ENCODE peak calls at places on chromosomes 12 and 14, in nine cellular contexts. X is NCI-H1105, K is NCI-H82, Y is posterior cingulate gyrus, J is tibial artery, V is AG04450, B is ecto neural progenitor cell, L is RWPE1, S is NCI-H1417. M is an unnamed sample.

GRCh38 chr12:101857043-101857558 is 20.3 kb upstream of the DRAM1 start:
- DNase-seq in Y (no peak), S (no peak), K (no peak), L (peak), B (no peak), X (no peak), J (no peak), V (no peak), M (no peak)

GRCh38 chr12:106492893-106493292 is 89.9 kb upstream of the RFX4 start:
- DNase-seq in J (no peak), B (no peak), K (no peak), L (no peak), S (no peak), V (no peak), Y (no peak), X (no peak), M (no peak)

GRCh38 chr12:18306311-18306710 is 45.0 kb downstream of the PIK3C2G start:
- DNase-seq in V (no peak), L (no peak), B (no peak), K (no peak), Y (no peak), X (no peak), S (no peak), J (no peak), M (no peak)

GRCh38 chr12:46847001-46847400 is 21.2 kb upstream of the SLC38A4 start:
- DNase-seq in L (no peak), S (no peak), B (no peak), J (no peak), K (no peak), Y (no peak), V (no peak), X (no peak), M (no peak)

GRCh38 chr14:54766276-54767138 is 136.1 kb downstream of the GCH1 start:
- DNase-seq in S (no peak), Y (no peak), L (no peak), B (no peak), X (no peak), J (no peak), K (no peak), V (no peak), M (no peak)

GRCh38 chr12:32901553-32901952 is 5.0 kb upstream of the PKP2 start:
- DNase-seq in Y (no peak), V (no peak), J (no peak), B (no peak), K (no peak), S (no peak), L (peak), X (no peak), M (no peak)

GRCh38 chr12:29961231-29961630 is 177.5 kb upstream of the TMTC1 start:
- DNase-seq in V (no peak), L (no peak), X (no peak), J (no peak), B (no peak), S (no peak), Y (no peak), K (no peak), M (no peak)

GRCh38 chr12:95836185-95836609 is 22.6 kb upstream of the SNRPF start:
- DNase-seq in J (no peak), L (peak), S (peak), V (no peak), Y (no peak), B (no peak), X (peak), K (peak), M (no peak)

GRCh38 chr14:77100961-77101360 is 2.9 kb downstream of the CIPC start:
- DNase-seq in X (no peak), B (no peak), S (no peak), V (no peak), L (no peak), J (no peak), K (no peak), Y (no peak), M (no peak)

GRCh38 chr12:79255326-79255725 is 390.8 kb downstream of the SYT1 start:
- DNase-seq in J (no peak), K (no peak), X (no peak), L (no peak), V (no peak), B (no peak), Y (no peak), S (no peak), M (no peak)

GRCh38 chr12:27493260-27493935 is 30.6 kb upstream of the PPFIBP1 start:
- DNase-seq in J (no peak), V (no peak), L (peak), Y (no peak), K (peak), X (no peak), B (no peak), S (no peak), M (no peak)

GRCh38 chr14:102215522-102216250 is 76.0 kb downstream of the WDR20 start:
- DNase-seq in J (no peak), S (peak), K (no peak), L (no peak), V (no peak), Y (peak), B (no peak), X (no peak), M (no peak)

GRCh38 chr12:99605-100004 is 33.0 kb downstream of the IQSEC3 start:
- DNase-seq in Y (no peak), L (no peak), K (no peak), V (peak), B (no peak), J (no peak), S (no peak), X (no peak), M (no peak)

M was measured in amygdala.